ENCODE peak calls at places on chromosomes 2 and 18, in four cellular contexts. One of them, this sample, is unnamed. For H3K4me1, the result is how much of the 10 kb centered on the place peaks cover.

GRCh38 chr18:58446661-58447060 is 182.2 kb downstream of the ALPK2 start:
- DNase-seq in kidney: no peak
- DNase-seq in tibial nerve: no peak
- DNase-seq in A549: no peak
- DNase-seq in this sample: no peak

GRCh38 chr2:43718530-43719124 is 42.4 kb upstream of the C1GALT1C1L start:
- DNase-seq in tibial nerve: no peak
- DNase-seq in kidney: no peak
- DNase-seq in A549: no peak
- DNase-seq in this sample: no peak

GRCh38 chr2:240107386-240107785 is 28.7 kb downstream of the COPS9 start:
- DNase-seq in A549: no peak
- DNase-seq in tibial nerve: no peak
- DNase-seq in kidney: peak
- DNase-seq in this sample: no peak

GRCh38 chr2:47016172-47016913 is 100.7 kb upstream of the MCFD2 start:
- DNase-seq in kidney: no peak
- DNase-seq in tibial nerve: no peak
- DNase-seq in A549: peak
- DNase-seq in this sample: no peak

GRCh38 chr2:72916743-72917137 is 579 bp upstream of the EMX1 start:
- DNase-seq in tibial nerve: no peak
- DNase-seq in A549: no peak
- DNase-seq in kidney: no peak
- DNase-seq in this sample: no peak

GRCh38 chr18:59631583-59632181 is 65.5 kb downstream of the CCBE1 start:
- DNase-seq in tibial nerve: no peak
- DNase-seq in A549: peak
- DNase-seq in kidney: no peak
- DNase-seq in this sample: no peak

GRCh38 chr2:191486584-191487320 is 191.2 kb upstream of the NABP1 start:
- DNase-seq in A549: no peak
- DNase-seq in kidney: no peak
- DNase-seq in tibial nerve: no peak
- DNase-seq in this sample: no peak

GRCh38 chr2:176175729-176176074 is 12.8 kb upstream of the HOXD1 start:
- DNase-seq in tibial nerve: no peak
- DNase-seq in kidney: no peak
- DNase-seq in A549: no peak
- DNase-seq in this sample: no peak

GRCh38 chr18:46712406-46712805 is 44.4 kb downstream of the ST8SIA5 start:
- DNase-seq in A549: no peak
- DNase-seq in kidney: peak
- DNase-seq in tibial nerve: no peak
- DNase-seq in this sample: no peak

GRCh38 chr2:714005-714741 is 37.0 kb upstream of the TMEM18 start:
- DNase-seq in kidney: no peak
- DNase-seq in A549: peak
- DNase-seq in tibial nerve: peak
- DNase-seq in this sample: peak

GRCh38 chr18:49368161-49368875 is 92.1 kb downstream of the DYM start:
- DNase-seq in tibial nerve: no peak
- DNase-seq in kidney: no peak
- DNase-seq in A549: no peak
- DNase-seq in this sample: no peak

GRCh38 chr2:47178359-47178758 is 23.3 kb upstream of the STPG4 start:
- DNase-seq in A549: no peak
- DNase-seq in tibial nerve: no peak
- DNase-seq in kidney: no peak
- DNase-seq in this sample: no peak

GRCh38 chr2:30230855-30231725 is at the start of gene LBH:
- DNase-seq in kidney: peak
- DNase-seq in tibial nerve: peak
- DNase-seq in A549: peak
- DNase-seq in this sample: peak

GRCh38 chr2:41937464-41937861 is 110.4 kb upstream of the PKDCC start:
- DNase-seq in kidney: no peak
- DNase-seq in A549: no peak
- DNase-seq in tibial nerve: no peak
- DNase-seq in this sample: no peak

GRCh38 chr2:21294446-21294845 is 170.7 kb downstream of the TDRD15 start:
- DNase-seq in tibial nerve: no peak
- DNase-seq in kidney: no peak
- DNase-seq in A549: no peak
- DNase-seq in this sample: no peak

GRCh38 chr2:126784636-126785035 is 114.1 kb upstream of the TEX51 start:
- DNase-seq in A549: no peak
- DNase-seq in kidney: no peak
- DNase-seq in tibial nerve: no peak
- DNase-seq in this sample: no peak

GRCh38 chr2:196131949-196132925 is 39.1 kb downstream of the STK17B start:
- DNase-seq in A549: no peak
- DNase-seq in tibial nerve: no peak
- DNase-seq in kidney: no peak
- DNase-seq in this sample: no peak

GRCh38 chr2:54720563-54720962 is 2.9 kb upstream of the EML6 start:
- DNase-seq in kidney: no peak
- DNase-seq in tibial nerve: no peak
- DNase-seq in A549: no peak
- DNase-seq in this sample: no peak

GRCh38 chr2:128637481-128638155 is 318.9 kb upstream of the HS6ST1 start:
- DNase-seq in tibial nerve: no peak
- DNase-seq in kidney: no peak
- DNase-seq in A549: no peak
- DNase-seq in this sample: no peak

GRCh38 chr2:6352247-6352646 is 513.5 kb downstream of the CMPK2 start:
- DNase-seq in kidney: no peak
- DNase-seq in A549: no peak
- DNase-seq in tibial nerve: no peak
- DNase-seq in this sample: no peak

GRCh38 chr2:23460228-23460627 is 75.2 kb downstream of the KLHL29 start:
- DNase-seq in A549: peak
- DNase-seq in tibial nerve: no peak
- DNase-seq in kidney: no peak
- DNase-seq in this sample: no peak

GRCh38 chr2:121074322-121074932 is 210.6 kb downstream of the TFCP2L1 start:
- DNase-seq in A549: no peak
- DNase-seq in tibial nerve: no peak
- DNase-seq in kidney: no peak
- DNase-seq in this sample: no peak

GRCh38 chr18:44882163-44882881 is 201.6 kb downstream of the SETBP1 start:
- DNase-seq in tibial nerve: no peak
- DNase-seq in A549: no peak
- DNase-seq in kidney: no peak
- DNase-seq in this sample: peak

GRCh38 chr2:107383706-107384105 is 443.0 kb upstream of the RGPD4 start:
- DNase-seq in kidney: no peak
- DNase-seq in tibial nerve: no peak
- DNase-seq in A549: no peak
- DNase-seq in this sample: no peak

GRCh38 chr2:163692081-163692480 is 43.7 kb downstream of the FIGN start:
- DNase-seq in kidney: no peak
- DNase-seq in tibial nerve: no peak
- DNase-seq in A549: no peak
- DNase-seq in this sample: no peak

GRCh38 chr2:212157011-212157410 is 381.6 kb downstream of the ERBB4 start:
- DNase-seq in A549: no peak
- DNase-seq in tibial nerve: no peak
- DNase-seq in kidney: no peak
- DNase-seq in this sample: no peak

GRCh38 chr2:63850650-63851049 is 9.0 kb downstream of the UGP2 start:
- DNase-seq in A549: no peak
- DNase-seq in kidney: no peak
- DNase-seq in tibial nerve: no peak
- DNase-seq in this sample: no peak
- H3K4me1 ChIP-seq in A549: under half
- H3K4me1 ChIP-seq in kidney: under half
- H3K4me1 ChIP-seq in tibial nerve: under half
- H3K4me1 ChIP-seq in this sample: half or more

DNA sequence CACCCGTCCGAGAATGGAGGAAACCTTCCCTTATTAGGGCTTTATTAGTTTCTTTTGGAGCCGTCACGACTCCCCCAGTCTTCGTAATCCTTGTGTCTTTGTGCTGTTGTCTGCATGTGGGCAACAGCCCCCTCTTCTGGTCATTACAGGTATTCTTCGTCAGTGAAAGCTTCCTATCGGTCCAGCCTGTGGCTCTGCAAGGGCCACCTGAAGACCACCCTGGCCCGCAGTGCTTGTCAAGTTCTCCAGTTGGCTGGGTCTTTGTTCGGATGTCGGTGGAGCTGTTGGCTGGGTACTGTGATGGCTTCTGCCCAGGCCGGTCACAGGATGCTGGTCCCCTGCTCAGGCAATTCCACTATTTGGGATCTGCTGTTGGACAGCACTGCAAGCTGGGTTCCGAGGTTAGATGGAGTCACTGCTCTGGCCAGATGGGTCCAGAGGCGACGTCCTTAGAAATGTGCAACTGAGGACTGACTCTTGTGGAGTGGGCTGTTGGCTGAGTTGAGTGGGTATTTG is 19.2 kb downstream of the E2F6 start:
- DNase-seq in kidney: peak
- DNase-seq in A549: peak
- DNase-seq in tibial nerve: peak
- DNase-seq in this sample: peak
- TF ChIP-seq CTCF in kidney: peak
- TF ChIP-seq CTCF in A549: peak
- TF ChIP-seq CTCF in tibial nerve: peak
- TF ChIP-seq CTCF in this sample: peak

GRCh38 chr18:79387615-79388014 is 8.1 kb upstream of the NFATC1 start:
- DNase-seq in tibial nerve: no peak
- DNase-seq in kidney: no peak
- DNase-seq in A549: no peak
- DNase-seq in this sample: no peak
- H3K4me3 ChIP-seq in tibial nerve: no peak
- H3K4me3 ChIP-seq in kidney: no peak
- H3K4me3 ChIP-seq in A549: no peak
- H3K4me3 ChIP-seq in this sample: no peak

GRCh38 chr2:205702576-205702975 is 20.3 kb downstream of the NRP2 start:
- DNase-seq in kidney: no peak
- DNase-seq in tibial nerve: no peak
- DNase-seq in A549: no peak
- DNase-seq in this sample: no peak
- H3K4me1 ChIP-seq in kidney: under half
- H3K4me1 ChIP-seq in tibial nerve: half or more
- H3K4me1 ChIP-seq in A549: half or more
- H3K4me1 ChIP-seq in this sample: under half

DNA sequence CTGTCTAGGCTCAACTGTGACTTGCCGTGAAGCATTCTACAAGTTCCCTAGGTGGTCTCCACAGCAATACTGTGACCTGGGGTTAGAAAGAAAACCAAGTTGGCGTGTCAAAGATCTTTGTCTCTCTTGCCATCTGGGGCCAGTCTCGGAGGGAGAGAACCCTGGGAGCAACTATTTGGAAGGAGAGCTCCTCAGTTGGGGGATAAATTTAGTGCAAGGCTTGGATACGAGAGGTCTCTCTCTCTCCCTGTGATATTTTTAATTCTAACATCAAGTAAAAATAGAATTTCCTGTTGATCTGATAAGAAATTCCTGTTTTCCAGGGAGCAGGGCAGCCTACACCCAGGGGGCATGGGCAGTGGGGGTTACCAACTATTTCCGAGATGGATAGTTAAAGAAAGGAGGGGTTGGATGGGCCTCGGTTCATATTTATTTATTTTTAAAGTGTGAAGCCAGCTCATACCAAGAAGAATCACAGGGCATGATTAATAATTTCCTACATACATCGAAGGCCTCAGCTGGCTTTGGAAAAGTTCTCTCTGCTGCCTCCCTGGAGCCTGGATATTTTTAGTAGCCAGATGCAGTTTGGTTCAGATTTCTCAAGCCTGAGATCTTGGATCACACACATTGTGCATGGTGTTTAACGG is 62.8 kb downstream of the EHD3 start:
- DNase-seq in tibial nerve: no peak
- DNase-seq in kidney: no peak
- DNase-seq in A549: no peak
- DNase-seq in this sample: no peak
- TF ChIP-seq CTCF in tibial nerve: no peak
- TF ChIP-seq CTCF in kidney: no peak
- TF ChIP-seq CTCF in A549: no peak
- TF ChIP-seq CTCF in this sample: no peak

DNA sequence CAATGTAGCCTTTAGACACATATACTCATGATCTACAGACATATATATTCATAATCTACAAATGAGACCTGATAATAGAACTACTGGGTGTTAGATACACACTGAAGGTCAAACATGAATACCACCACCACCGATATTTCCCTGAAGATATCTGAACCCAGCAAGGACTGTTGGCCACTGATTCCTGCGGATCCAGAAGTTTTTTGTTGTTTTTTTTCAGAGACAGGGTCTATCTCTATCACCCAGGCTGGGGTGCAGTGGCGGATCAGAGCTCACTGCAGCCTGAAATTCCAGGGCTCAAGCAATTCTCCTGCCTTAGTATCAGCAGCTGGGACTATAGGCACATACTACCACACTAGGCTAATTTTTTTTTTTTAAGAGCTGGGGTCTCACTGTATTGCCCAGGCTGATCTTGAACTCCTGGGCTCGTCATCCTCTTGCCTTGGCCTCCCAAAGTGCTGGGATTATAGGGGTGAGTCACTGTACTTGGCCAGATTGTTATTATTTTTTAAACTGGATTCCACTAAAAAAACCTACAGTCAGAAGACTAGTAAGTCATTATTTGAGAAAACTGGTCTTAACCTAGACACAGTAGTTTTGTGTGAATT is 1.8 kb downstream of the METTL5 start:
- DNase-seq in tibial nerve: no peak
- DNase-seq in A549: no peak
- DNase-seq in kidney: no peak
- DNase-seq in this sample: no peak
- H3K4me3 ChIP-seq in tibial nerve: no peak
- H3K4me3 ChIP-seq in A549: no peak
- H3K4me3 ChIP-seq in kidney: no peak
- H3K4me3 ChIP-seq in this sample: no peak

GRCh38 chr18:39497819-39498218 is 1932.2 kb upstream of the CELF4 start:
- DNase-seq in A549: no peak
- DNase-seq in kidney: no peak
- DNase-seq in tibial nerve: no peak
- DNase-seq in this sample: no peak
- H3K4me1 ChIP-seq in A549: under half
- H3K4me1 ChIP-seq in kidney: under half
- H3K4me1 ChIP-seq in tibial nerve: under half
- H3K4me1 ChIP-seq in this sample: under half